ENCODE peak calls at places on chromosomes 3 and 15, in nine cellular contexts. B, T, O, E, H, V, J, N and Y are unnamed samples.
A peak's percentile ranks its signal among the peaks of the same experiment; 100 is the strongest.

GRCh38 chr15:62545392-62546227 is 380.5 kb upstream of the C2CD4B start:
- DNase-seq in J (no peak), B (no peak), V (no peak), E (no peak), O (peak; percentile 59), T (peak; percentile 31), N (no peak), H (no peak), Y (no peak)

GRCh38 chr3:115401298-115401697 is 222.0 kb upstream of the GAP43 start:
- DNase-seq in H (no peak), J (no peak), N (no peak), T (no peak), V (no peak), O (no peak), E (no peak), B (no peak), Y (no peak)

GRCh38 chr3:18723426-18723825 is 298.3 kb upstream of the SATB1 start:
- DNase-seq in N (no peak), E (no peak), V (no peak), H (no peak), T (no peak), J (no peak), B (no peak), O (no peak), Y (no peak)

GRCh38 chr15:35182841-35183479 is 97.9 kb upstream of the NANOGP8 start:
- DNase-seq in B (no peak), H (no peak), O (no peak), V (no peak), N (no peak), E (no peak), J (no peak), T (no peak), Y (no peak)

GRCh38 chr3:58568572-58569286 is 8.5 kb downstream of the FAM107A start:
- DNase-seq in T (peak; percentile 75), O (peak; percentile 88), V (peak; percentile 87), J (peak; percentile 53), E (no peak), B (peak; percentile 58), N (peak; percentile 88), H (peak; percentile 71), Y (peak; percentile 35)

GRCh38 chr15:75024102-75024636 is 779 bp downstream of the PPCDC start:
- DNase-seq in N (no peak), J (no peak), B (peak; percentile 13), V (peak; percentile 24), H (no peak), O (no peak), E (no peak), T (no peak), Y (peak; percentile 46)

GRCh38 chr3:87246662-87247061 is 19.6 kb downstream of the CHMP2B start:
- DNase-seq in B (no peak), V (no peak), N (no peak), T (no peak), E (no peak), O (no peak), J (no peak), H (no peak), Y (no peak)

GRCh38 chr3:61562810-61563613 is 1.6 kb downstream of the PTPRG start:
- DNase-seq in O (peak; percentile 33), T (peak; percentile 49), B (no peak), V (peak; percentile 5), J (no peak), H (no peak), E (no peak), N (no peak), Y (no peak)

GRCh38 chr15:63107895-63108546 is 13.6 kb upstream of the LACTB start:
- DNase-seq in J (no peak), B (no peak), V (no peak), H (no peak), T (peak; percentile 41), E (no peak), N (no peak), O (peak; percentile 62), Y (no peak)

GRCh38 chr3:160768918-160769317 is 12.9 kb downstream of the PPM1L start:
- DNase-seq in J (no peak), B (no peak), T (no peak), N (no peak), V (no peak), E (no peak), H (no peak), O (no peak), Y (no peak)

GRCh38 chr15:74840851-74841760 is 1.9 kb downstream of the ULK3 start:
- DNase-seq in O (no peak), T (no peak), E (no peak), J (no peak), H (no peak), V (no peak), N (no peak), B (no peak), Y (no peak)

GRCh38 chr3:31671976-31672375 is 139.3 kb downstream of the STT3B start:
- DNase-seq in J (no peak), H (no peak), N (no peak), V (no peak), E (no peak), T (no peak), B (no peak), O (no peak), Y (no peak)

GRCh38 chr3:84126160-84126559 is 832.6 kb upstream of the CADM2 start:
- DNase-seq in H (no peak), T (no peak), O (no peak), V (no peak), N (no peak), B (no peak), E (no peak), J (no peak), Y (no peak)

GRCh38 chr15:98503970-98504369 is 144.4 kb upstream of the IGF1R start:
- DNase-seq in T (no peak), V (no peak), O (no peak), N (no peak), H (no peak), B (no peak), E (no peak), J (no peak), Y (no peak)

GRCh38 chr3:71069797-71070196 is 513.7 kb downstream of the FOXP1 start:
- DNase-seq in J (peak; percentile 69), B (peak; percentile 62), N (no peak), H (peak; percentile 57), V (peak; percentile 68), E (no peak), T (peak; percentile 78), O (peak; percentile 85), Y (peak; percentile 46)

GRCh38 chr3:126682046-126682445 is 22.0 kb upstream of the CHCHD6 start:
- DNase-seq in T (no peak), H (no peak), J (no peak), N (no peak), O (no peak), B (no peak), E (no peak), V (no peak), Y (no peak)

GRCh38 chr3:58015524-58015915 is 7.3 kb downstream of the FLNB start:
- DNase-seq in T (no peak), B (no peak), J (no peak), V (no peak), O (no peak), N (no peak), E (no peak), H (no peak), Y (no peak)

GRCh38 chr3:111803123-111803593 is 55.9 kb upstream of the PHLDB2 start:
- DNase-seq in H (no peak), J (no peak), B (no peak), T (peak; percentile 80), V (no peak), N (no peak), E (no peak), O (peak; percentile 34), Y (no peak)

GRCh38 chr3:105473521-105474223 is 107.0 kb downstream of the ALCAM start:
- DNase-seq in O (no peak), V (no peak), T (no peak), N (no peak), E (no peak), H (no peak), B (no peak), J (no peak), Y (no peak)

GRCh38 chr3:157166559-157166958 is 6.6 kb upstream of the CCNL1 start:
- DNase-seq in O (no peak), J (no peak), H (no peak), B (no peak), T (no peak), V (no peak), E (no peak), N (no peak), Y (no peak)

GRCh38 chr3:142850395-142851023 is 38.4 kb downstream of the PCOLCE2 start:
- DNase-seq in B (no peak), H (no peak), J (no peak), V (no peak), N (no peak), T (no peak), O (no peak), E (peak; percentile 98), Y (no peak)

GRCh38 chr3:62987721-62988120 is 112.5 kb upstream of the CADPS start:
- DNase-seq in H (no peak), T (no peak), E (no peak), N (no peak), V (no peak), J (no peak), B (no peak), O (no peak), Y (no peak)

GRCh38 chr3:128426128-128426921 is 40.4 kb downstream of the DNAJB8 start:
- DNase-seq in V (peak; percentile 69), H (peak; percentile 42), O (peak; percentile 32), T (peak; percentile 51), E (no peak), N (peak; percentile 82), B (peak; percentile 63), J (peak; percentile 61), Y (peak; percentile 22)

GRCh38 chr3:53789459-53789858 is 56.8 kb downstream of the CHDH start:
- DNase-seq in T (no peak), H (no peak), V (no peak), J (no peak), N (no peak), E (no peak), O (no peak), B (no peak), Y (no peak)

GRCh38 chr15:49471733-49472132 is 48.7 kb downstream of the FGF7 start:
- DNase-seq in O (no peak), N (no peak), E (no peak), J (no peak), B (no peak), T (no peak), H (no peak), V (no peak), Y (no peak)

GRCh38 chr3:115146032-115146417 is 1.1 kb downstream of the ZBTB20 start:
- DNase-seq in N (no peak), E (peak; percentile 90), O (peak; percentile 56), B (peak; percentile 45), T (peak; percentile 32), V (peak; percentile 43), J (peak; percentile 28), H (peak; percentile 19), Y (peak; percentile 54)

GRCh38 chr3:30530084-30530483 is 76.3 kb upstream of the TGFBR2 start:
- DNase-seq in O (no peak), N (no peak), E (no peak), J (no peak), V (no peak), T (no peak), B (no peak), H (no peak), Y (no peak)

GRCh38 chr15:99507732-99508571 is 57.8 kb upstream of the MEF2A start:
- DNase-seq in H (no peak), T (peak; percentile 58), V (no peak), J (no peak), O (no peak), B (no peak), N (no peak), E (no peak), Y (no peak)

GRCh38 chr3:138725116-138725515 is 109.6 kb downstream of the PIK3CB start:
- DNase-seq in J (no peak), O (no peak), V (no peak), N (no peak), E (no peak), T (no peak), H (no peak), B (no peak), Y (no peak)

GRCh38 chr3:122074621-122075265 is 19.6 kb downstream of the CD86 start:
- DNase-seq in N (no peak), H (no peak), E (no peak), J (no peak), O (no peak), B (no peak), V (no peak), T (peak; percentile 61), Y (peak; percentile 72)

GRCh38 chr3:122168044-122168443 is 15.4 kb upstream of the CASR start:
- DNase-seq in T (no peak), E (no peak), H (no peak), B (no peak), J (no peak), V (no peak), N (no peak), O (no peak), Y (no peak)